ENCODE peak calls at places on chromosomes 3 and 15, in seven cellular contexts. N is K562, T is HepG2, C is H1, O is HCT116, F is SK-N-SH, V is GM12878. E is an unnamed sample.

GRCh38 chr3:113629941-113630340 is 66.5 kb downstream of the USF3 start:
- DNase-seq in N (no peak), T (no peak), C (no peak), O (no peak), F (no peak), V (no peak), E (no peak)

GRCh38 chr3:26622634-26623408 is at the start of gene LRRC3B:
- DNase-seq in N (no peak), T (no peak), C (peak; percentile 78), O (no peak), F (peak; percentile 75), V (no peak), E (no peak)

GRCh38 chr3:34696831-34697230 is 898.4 kb downstream of the PDCD6IP start:
- DNase-seq in N (no peak), T (no peak), C (no peak), O (no peak), F (no peak), V (no peak), E (no peak)

GRCh38 chr3:46013316-46014094 is 13.8 kb downstream of the XCR1 start:
- DNase-seq in N (no peak), T (no peak), C (no peak), O (no peak), F (no peak), V (no peak), E (no peak)

GRCh38 chr15:51192560-51193280 is 98.0 kb upstream of the TNFAIP8L3 start:
- DNase-seq in N (peak; percentile 79), T (peak; percentile 64), C (peak; percentile 100), O (peak; percentile 61), F (peak; percentile 76), V (peak; percentile 20), E (peak; percentile 41)

GRCh38 chr3:142273501-142273900 is 48.1 kb upstream of the GK5 start:
- DNase-seq in N (no peak), T (no peak), C (no peak), O (no peak), F (no peak), V (no peak), E (no peak)

GRCh38 chr3:75272708-75273107 is 391.4 kb upstream of the FRG2C start:
- DNase-seq in N (no peak), T (no peak), C (no peak), O (no peak), F (no peak), V (no peak), E (no peak)

GRCh38 chr15:68078365-68078764 is 24.2 kb downstream of the PIAS1 start:
- DNase-seq in N (no peak), T (no peak), C (no peak), O (no peak), F (peak; percentile 35), V (no peak), E (no peak)

GRCh38 chr3:129890125-129890524 is 3.4 kb downstream of the TMCC1 start:
- DNase-seq in N (no peak), T (peak; percentile 64), C (no peak), O (no peak), F (no peak), V (peak; percentile 15), E (no peak)

GRCh38 chr3:191382661-191383060 is 52.3 kb upstream of the UTS2B start:
- DNase-seq in N (no peak), T (no peak), C (no peak), O (no peak), F (no peak), V (no peak), E (no peak)

GRCh38 chr15:44782516-44782915 is 46.2 kb downstream of the TRIM69 start:
- DNase-seq in N (no peak), T (no peak), C (no peak), O (no peak), F (no peak), V (no peak), E (no peak)
- TF ChIP-seq JUND in N (no peak), T (no peak), C (no peak), O (no peak), F (no peak), V (no peak), E (no peak)

DNA sequence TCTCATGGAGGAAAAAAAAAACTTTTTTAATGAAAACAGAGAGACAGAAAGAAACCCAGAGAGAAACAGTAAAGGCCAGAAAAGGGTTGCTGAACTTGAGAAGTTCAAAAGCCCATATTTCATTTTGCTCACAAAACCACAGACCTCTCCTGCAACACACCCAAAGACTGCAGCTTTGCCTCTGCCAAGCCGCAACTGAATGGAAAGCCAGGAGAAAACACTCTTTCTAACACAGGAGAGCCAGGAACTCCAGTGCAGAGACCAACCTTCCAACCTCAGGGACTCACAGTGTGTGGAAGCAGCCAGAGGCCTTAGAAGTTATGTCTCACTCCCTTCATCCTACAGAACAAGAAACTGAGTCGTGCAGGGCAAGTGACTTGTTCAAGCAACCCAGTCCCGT is 163.1 kb upstream of the HES1 start:
- DNase-seq in N (no peak), T (no peak), C (no peak), O (no peak), F (no peak), V (no peak), E (no peak)
- TF ChIP-seq JUND in N (no peak), T (no peak), C (no peak), O (no peak), F (no peak), V (no peak), E (no peak)

DNA sequence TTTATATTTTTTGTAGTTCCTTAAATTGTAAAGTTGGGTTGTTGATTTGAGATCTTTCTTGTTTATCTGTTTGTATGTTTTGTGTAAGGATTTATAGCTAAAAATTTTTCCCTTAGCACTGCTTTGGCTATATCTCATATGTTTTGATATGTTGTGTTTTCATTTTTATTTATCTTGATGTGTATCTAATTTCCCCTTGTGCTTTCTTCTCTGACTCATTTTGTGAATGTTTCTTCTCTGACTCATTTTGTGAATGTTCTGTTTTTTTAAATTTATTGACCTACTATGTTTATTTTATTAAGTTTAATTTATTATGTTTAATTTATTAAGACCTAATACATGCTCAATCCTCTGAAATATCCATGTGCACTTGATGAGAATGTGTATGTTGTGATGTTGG is 793.5 kb upstream of the CADM2 start:
- DNase-seq in N (no peak), T (no peak), C (no peak), O (no peak), F (no peak), V (no peak), E (no peak)
- TF ChIP-seq JUND in N (no peak), T (no peak), C (no peak), O (no peak), F (no peak), V (no peak), E (no peak)

DNA sequence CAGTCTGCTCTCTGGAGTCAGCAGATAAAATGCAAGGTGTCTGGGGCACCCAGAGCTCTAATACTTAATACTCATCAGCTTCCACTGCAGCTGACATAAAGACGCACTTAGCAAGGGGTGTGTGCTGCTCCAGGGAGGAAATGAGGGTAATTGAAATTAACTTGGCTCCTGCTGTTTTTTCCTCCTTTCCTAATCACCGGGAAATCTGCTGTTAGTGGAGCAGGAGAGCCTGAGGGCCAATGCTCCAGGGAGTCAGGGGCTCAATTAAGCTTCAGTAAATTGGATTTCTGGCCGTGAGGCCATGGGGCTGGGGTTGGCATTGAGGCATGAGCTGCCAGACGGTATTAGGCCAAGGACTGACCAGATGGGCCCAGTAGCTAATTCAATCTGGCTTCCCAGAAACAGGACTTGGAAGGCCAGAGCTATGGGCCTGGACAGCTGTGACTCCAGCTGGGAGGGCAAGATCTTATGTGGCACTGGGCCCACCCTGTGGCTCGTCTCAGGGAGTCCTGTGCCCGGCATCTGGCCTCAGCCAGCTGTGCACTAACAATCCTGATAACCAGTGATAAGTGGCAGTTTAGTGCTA is 30.7 kb upstream of the CHRNB4 start:
- DNase-seq in N (no peak), T (no peak), C (peak; percentile 60), O (no peak), F (peak; percentile 88), V (no peak), E (no peak)
- TF ChIP-seq JUND in N (no peak), T (no peak), C (no peak), O (no peak), F (no peak), V (no peak), E (no peak)

DNA sequence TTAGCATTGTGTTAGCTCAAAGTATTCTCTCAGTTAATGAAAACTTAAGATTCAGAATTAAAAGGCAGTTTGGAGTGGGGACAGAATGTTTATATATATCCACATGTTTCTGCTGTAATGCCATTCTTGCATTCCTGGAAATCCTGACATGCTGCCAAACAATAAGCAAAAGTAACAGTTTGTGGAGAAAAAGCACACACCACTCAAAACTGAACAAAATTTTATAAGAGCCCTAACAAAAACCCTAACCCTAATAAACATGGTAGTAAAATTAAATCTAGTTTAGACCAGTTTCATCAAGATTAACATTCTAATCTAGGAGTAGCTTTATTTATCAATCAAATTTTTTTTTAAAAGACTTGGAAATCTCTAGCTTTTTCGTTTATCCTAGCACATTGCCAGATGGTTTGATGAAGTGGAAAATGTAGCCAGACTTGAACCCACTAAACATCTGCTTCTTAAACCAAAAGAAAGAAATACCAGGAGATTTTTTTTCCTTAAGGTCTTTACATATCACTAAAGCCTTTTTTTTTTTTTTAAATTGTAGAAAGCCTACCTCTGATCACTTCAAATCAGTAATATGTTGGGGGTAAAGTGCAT is 3.7 kb downstream of the TCAIM start:
- DNase-seq in N (no peak), T (no peak), C (no peak), O (no peak), F (no peak), V (no peak), E (no peak)
- TF ChIP-seq JUND in N (no peak), T (no peak), C (no peak), O (no peak), F (no peak), V (no peak), E (no peak)

E was measured in T47D.